ENCODE peak calls at places on chromosomes 12 and 14, in nine cellular contexts. F, A, P, L, N, M, W, G and D are unnamed samples.

GRCh38 chr12:12723147-12723680 is 6.0 kb downstream of the CDKN1B start:
- DNase-seq in F (no peak), A (no peak), P (no peak), L (no peak), N (no peak), M (peak), W (no peak), G (no peak), D (no peak)

GRCh38 chr12:130128764-130129735 is 33.2 kb upstream of the FZD10 start:
- DNase-seq in F (no peak), A (no peak), P (no peak), L (no peak), N (no peak), M (no peak), W (no peak), G (no peak), D (no peak)

GRCh38 chr12:76375470-76375869 is 27.3 kb upstream of the BBS10 start:
- DNase-seq in F (no peak), A (no peak), P (no peak), L (no peak), N (no peak), M (no peak), W (no peak), G (no peak), D (no peak)

GRCh38 chr14:103260629-103261124 is 73.4 kb upstream of the EIF5 start:
- DNase-seq in F (peak), A (no peak), P (no peak), L (peak), N (no peak), M (no peak), W (peak), G (no peak), D (no peak)

GRCh38 chr12:53279888-53280498 is 11.9 kb downstream of the ESPL1 start:
- DNase-seq in F (no peak), A (no peak), P (no peak), L (no peak), N (no peak), M (no peak), W (no peak), G (no peak), D (no peak)

GRCh38 chr12:74689929-74690328 is 152.3 kb downstream of the ATXN7L3B start:
- DNase-seq in F (no peak), A (no peak), P (no peak), L (no peak), N (no peak), M (no peak), W (no peak), G (no peak), D (no peak)

GRCh38 chr12:89244536-89244935 is 107.8 kb downstream of the DUSP6 start:
- DNase-seq in F (no peak), A (no peak), P (no peak), L (no peak), N (no peak), M (peak), W (no peak), G (no peak), D (no peak)

GRCh38 chr14:103104654-103105511 is 10.4 kb downstream of the EXOC3L4 start:
- DNase-seq in F (peak), A (no peak), P (no peak), L (peak), N (peak), M (peak), W (peak), G (peak), D (no peak)

GRCh38 chr12:44876554-44877275 is 600 bp upstream of the NELL2 start:
- DNase-seq in F (peak), A (no peak), P (no peak), L (no peak), N (peak), M (peak), W (peak), G (peak), D (no peak)

GRCh38 chr12:111757361-111758119 is 9.2 kb upstream of the ALDH2 start:
- DNase-seq in F (peak), A (no peak), P (peak), L (peak), N (peak), M (no peak), W (no peak), G (no peak), D (no peak)

GRCh38 chr12:82781288-82782078 is 94.8 kb downstream of the TMTC2 start:
- DNase-seq in F (no peak), A (no peak), P (no peak), L (no peak), N (no peak), M (no peak), W (no peak), G (no peak), D (no peak)

GRCh38 chr14:99548285-99548684 is 55.7 kb downstream of the CCDC85C start:
- DNase-seq in F (no peak), A (no peak), P (no peak), L (no peak), N (no peak), M (no peak), W (no peak), G (no peak), D (no peak)

GRCh38 chr12:89351489-89352241 is 636 bp downstream of the DUSP6 start:
- DNase-seq in F (peak), A (no peak), P (no peak), L (peak), N (peak), M (peak), W (peak), G (peak), D (no peak)

GRCh38 chr14:76516884-76517283 is 140.9 kb downstream of the ESRRB start:
- DNase-seq in F (no peak), A (no peak), P (peak), L (no peak), N (no peak), M (no peak), W (no peak), G (no peak), D (no peak)

GRCh38 chr12:1806301-1807106 is 13.9 kb upstream of the LRTM2 start:
- DNase-seq in F (peak), A (no peak), P (no peak), L (no peak), N (peak), M (no peak), W (no peak), G (no peak), D (no peak)

GRCh38 chr14:105187935-105188524 is 6.9 kb upstream of the NUDT14 start:
- DNase-seq in F (no peak), A (no peak), P (no peak), L (no peak), N (no peak), M (no peak), W (no peak), G (no peak), D (no peak)

GRCh38 chr12:70482764-70483163 is 116.7 kb downstream of the KCNMB4 start:
- DNase-seq in F (no peak), A (no peak), P (no peak), L (no peak), N (no peak), M (no peak), W (no peak), G (no peak), D (no peak)

GRCh38 chr14:104432611-104433231 is 146.8 kb upstream of the C14orf180 start:
- DNase-seq in F (no peak), A (no peak), P (no peak), L (no peak), N (peak), M (no peak), W (no peak), G (no peak), D (no peak)

GRCh38 chr12:12365442-12365802 is 8.5 kb downstream of the BORCS5 start:
- DNase-seq in F (no peak), A (no peak), P (no peak), L (no peak), N (no peak), M (no peak), W (no peak), G (no peak), D (no peak)

GRCh38 chr14:69853774-69854173 is 25.4 kb upstream of the SMOC1 start:
- DNase-seq in F (no peak), A (no peak), P (no peak), L (no peak), N (no peak), M (no peak), W (no peak), G (no peak), D (no peak)

GRCh38 chr12:102501773-102502172 is 21.4 kb upstream of the IGF1 start:
- DNase-seq in F (no peak), A (no peak), P (peak), L (no peak), N (no peak), M (no peak), W (no peak), G (no peak), D (no peak)

GRCh38 chr14:102131741-102132140 is 8.0 kb upstream of the WDR20 start:
- DNase-seq in F (no peak), A (no peak), P (no peak), L (no peak), N (no peak), M (no peak), W (no peak), G (no peak), D (no peak)

GRCh38 chr14:71574976-71575375 is 357.3 kb upstream of the RGS6 start:
- DNase-seq in F (no peak), A (peak), P (no peak), L (no peak), N (no peak), M (no peak), W (no peak), G (no peak), D (no peak)

GRCh38 chr12:124520896-124521295 is 46.5 kb downstream of the NCOR2 start:
- DNase-seq in F (no peak), A (no peak), P (no peak), L (no peak), N (no peak), M (no peak), W (no peak), G (no peak), D (no peak)

GRCh38 chr14:68978550-68978911 is 571 bp downstream of the ACTN1 start:
- DNase-seq in F (peak), A (no peak), P (no peak), L (peak), N (peak), M (no peak), W (peak), G (peak), D (no peak)

GRCh38 chr12:114580306-114580705 is 103.7 kb downstream of the TBX3 start:
- DNase-seq in F (no peak), A (no peak), P (no peak), L (no peak), N (no peak), M (no peak), W (no peak), G (no peak), D (no peak)

GRCh38 chr12:93202688-93203087 is 175.0 kb upstream of the NUDT4 start:
- DNase-seq in F (no peak), A (no peak), P (no peak), L (no peak), N (no peak), M (no peak), W (no peak), G (no peak), D (no peak)

GRCh38 chr14:64682173-64682710 is 22.0 kb upstream of the PLEKHG3 start:
- DNase-seq in F (no peak), A (peak), P (no peak), L (peak), N (peak), M (no peak), W (peak), G (no peak), D (no peak)

GRCh38 chr12:127660961-127661360 is 606.0 kb upstream of the TMEM132C start:
- DNase-seq in F (no peak), A (no peak), P (no peak), L (no peak), N (no peak), M (no peak), W (no peak), G (no peak), D (no peak)

GRCh38 chr14:75960219-75960618 is 21.6 kb downstream of the TGFB3 start:
- DNase-seq in F (no peak), A (no peak), P (no peak), L (no peak), N (no peak), M (no peak), W (no peak), G (no peak), D (peak)

GRCh38 chr12:76898472-76898871 is 19.7 kb upstream of the CSRP2 start:
- DNase-seq in F (no peak), A (no peak), P (no peak), L (no peak), N (no peak), M (no peak), W (no peak), G (no peak), D (no peak)

GRCh38 chr12:80946591-80946990 is 8.9 kb upstream of the LIN7A start:
- DNase-seq in F (no peak), A (no peak), P (no peak), L (no peak), N (no peak), M (no peak), W (no peak), G (no peak), D (no peak)

GRCh38 chr12:96882862-96883261 is 24.2 kb upstream of the NEDD1 start:
- DNase-seq in F (no peak), A (no peak), P (no peak), L (no peak), N (no peak), M (no peak), W (no peak), G (no peak), D (no peak)

GRCh38 chr12:12922978-12923377 is 29.0 kb downstream of the GPRC5D start:
- DNase-seq in F (no peak), A (no peak), P (no peak), L (no peak), N (no peak), M (no peak), W (no peak), G (no peak), D (no peak)

GRCh38 chr12:65875635-65876034 is 51.4 kb downstream of the HMGA2 start:
- DNase-seq in F (no peak), A (no peak), P (no peak), L (no peak), N (no peak), M (peak), W (no peak), G (no peak), D (no peak)

GRCh38 chr12:105906545-105906944 is 232.2 kb downstream of the NUAK1 start:
- DNase-seq in F (no peak), A (no peak), P (no peak), L (no peak), N (no peak), M (no peak), W (no peak), G (no peak), D (no peak)

GRCh38 chr14:74242055-74243042 is 3.1 kb downstream of the VSX2 start:
- DNase-seq in F (no peak), A (no peak), P (no peak), L (no peak), N (no peak), M (no peak), W (no peak), G (no peak), D (no peak)

GRCh38 chr14:74238974-74239847 is at the start of gene VSX2:
- DNase-seq in F (no peak), A (no peak), P (no peak), L (no peak), N (no peak), M (no peak), W (no peak), G (no peak), D (no peak)

GRCh38 chr14:74241611-74242005 is 2.4 kb downstream of the VSX2 start:
- DNase-seq in F (no peak), A (no peak), P (no peak), L (no peak), N (no peak), M (no peak), W (no peak), G (no peak), D (no peak)

GRCh38 chr14:74240794-74241610 is 1.8 kb downstream of the VSX2 start:
- DNase-seq in F (no peak), A (no peak), P (no peak), L (no peak), N (peak), M (no peak), W (no peak), G (peak), D (no peak)

DNA sequence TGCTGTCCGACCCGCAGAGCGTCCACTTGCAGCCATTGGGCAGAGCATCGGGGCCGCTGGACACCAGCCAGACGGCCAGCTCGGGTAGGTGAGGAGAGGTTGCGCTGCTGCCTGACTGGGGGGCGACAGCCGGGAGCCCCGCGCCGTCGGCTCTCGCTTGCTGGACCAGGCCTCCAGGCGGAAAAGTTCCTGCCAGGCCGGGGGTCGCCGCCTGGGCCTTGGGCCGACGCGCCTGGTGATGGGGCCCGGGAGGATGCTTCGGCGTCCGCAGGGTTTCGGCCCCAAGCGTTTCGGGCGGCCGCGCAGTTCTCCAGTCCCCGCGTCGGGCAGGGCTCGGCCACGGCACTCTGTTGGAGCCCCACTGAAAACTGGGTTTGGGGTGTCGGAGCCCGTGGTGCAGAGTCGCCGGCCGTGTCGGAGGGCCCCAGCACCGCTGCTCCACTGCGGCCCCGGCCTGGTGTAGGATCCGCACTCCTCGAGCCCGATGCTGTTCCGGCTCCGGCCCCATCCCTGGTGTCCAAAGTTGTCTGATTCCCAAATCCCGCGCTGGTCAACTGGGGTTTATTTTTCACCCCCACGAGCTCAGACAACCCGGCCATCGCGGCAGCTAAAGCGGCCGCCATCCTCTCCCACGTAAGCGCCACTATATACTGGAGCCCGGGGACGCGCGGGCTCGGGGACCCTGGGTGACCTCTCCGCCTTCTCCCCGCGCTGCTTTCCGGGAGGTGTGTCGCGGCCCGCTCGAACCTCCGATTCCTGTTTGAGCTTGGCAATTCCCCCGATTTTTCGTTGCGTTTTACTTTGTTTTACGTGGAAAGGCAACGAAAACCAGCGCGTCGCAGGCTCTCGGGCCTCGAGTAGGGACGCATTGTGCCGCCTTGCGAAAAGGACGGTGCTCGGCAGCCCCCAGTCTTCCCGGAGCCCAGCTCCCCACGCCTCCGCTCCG is 872 bp downstream of the VSX2 start:
- DNase-seq in F (no peak), A (no peak), P (no peak), L (no peak), N (no peak), M (no peak), W (no peak), G (no peak), D (no peak)
- H3K4me3 ChIP-seq in F (peak), A (no peak), P (no peak), L (peak), N (no peak), M (no peak), W (peak), G (peak), D (no peak)

GRCh38 chr12:48880647-48881046 is 15.0 kb upstream of the RND1 start:
- DNase-seq in F (no peak), A (no peak), P (no peak), L (no peak), N (no peak), M (no peak), W (no peak), G (no peak), D (no peak)

GRCh38 chr12:48882325-48882687 is 16.6 kb upstream of the RND1 start:
- DNase-seq in F (peak), A (no peak), P (no peak), L (peak), N (no peak), M (no peak), W (no peak), G (no peak), D (no peak)

GRCh38 chr12:48882972-48883304 is 17.3 kb upstream of the RND1 start:
- DNase-seq in F (no peak), A (no peak), P (no peak), L (no peak), N (no peak), M (no peak), W (no peak), G (no peak), D (no peak)

GRCh38 chr12:48883305-48884171 is 17.9 kb upstream of the RND1 start:
- DNase-seq in F (peak), A (no peak), P (no peak), L (no peak), N (peak), M (no peak), W (no peak), G (no peak), D (no peak)

GRCh38 chr12:48881652-48882324 is 16.1 kb upstream of the RND1 start:
- DNase-seq in F (no peak), A (no peak), P (no peak), L (no peak), N (no peak), M (no peak), W (no peak), G (no peak), D (no peak)
- H3K4me3 ChIP-seq in F (no peak), A (peak), P (no peak), L (peak), N (no peak), M (no peak), W (peak), G (no peak), D (no peak)

GRCh38 chr12:132492522-132492921 is 2.6 kb downstream of the FBRSL1 start:
- DNase-seq in F (no peak), A (no peak), P (no peak), L (no peak), N (no peak), M (no peak), W (no peak), G (no peak), D (peak)
- H3K4me3 ChIP-seq in F (peak), A (no peak), P (no peak), L (peak), N (no peak), M (no peak), W (peak), G (peak), D (peak)

GRCh38 chr14:29789475-29789874 is 138.2 kb downstream of the PRKD1 start:
- DNase-seq in F (no peak), A (no peak), P (no peak), L (no peak), N (no peak), M (no peak), W (no peak), G (no peak), D (no peak)
- H3K4me3 ChIP-seq in F (no peak), A (no peak), P (no peak), L (no peak), N (no peak), M (no peak), W (no peak), G (no peak), D (no peak)

GRCh38 chr14:89206426-89206825 is 210.6 kb downstream of the FOXN3 start:
- DNase-seq in F (no peak), A (no peak), P (no peak), L (no peak), N (no peak), M (no peak), W (no peak), G (no peak), D (no peak)
- H3K4me3 ChIP-seq in F (no peak), A (no peak), P (no peak), L (no peak), N (no peak), M (no peak), W (no peak), G (no peak), D (no peak)

DNA sequence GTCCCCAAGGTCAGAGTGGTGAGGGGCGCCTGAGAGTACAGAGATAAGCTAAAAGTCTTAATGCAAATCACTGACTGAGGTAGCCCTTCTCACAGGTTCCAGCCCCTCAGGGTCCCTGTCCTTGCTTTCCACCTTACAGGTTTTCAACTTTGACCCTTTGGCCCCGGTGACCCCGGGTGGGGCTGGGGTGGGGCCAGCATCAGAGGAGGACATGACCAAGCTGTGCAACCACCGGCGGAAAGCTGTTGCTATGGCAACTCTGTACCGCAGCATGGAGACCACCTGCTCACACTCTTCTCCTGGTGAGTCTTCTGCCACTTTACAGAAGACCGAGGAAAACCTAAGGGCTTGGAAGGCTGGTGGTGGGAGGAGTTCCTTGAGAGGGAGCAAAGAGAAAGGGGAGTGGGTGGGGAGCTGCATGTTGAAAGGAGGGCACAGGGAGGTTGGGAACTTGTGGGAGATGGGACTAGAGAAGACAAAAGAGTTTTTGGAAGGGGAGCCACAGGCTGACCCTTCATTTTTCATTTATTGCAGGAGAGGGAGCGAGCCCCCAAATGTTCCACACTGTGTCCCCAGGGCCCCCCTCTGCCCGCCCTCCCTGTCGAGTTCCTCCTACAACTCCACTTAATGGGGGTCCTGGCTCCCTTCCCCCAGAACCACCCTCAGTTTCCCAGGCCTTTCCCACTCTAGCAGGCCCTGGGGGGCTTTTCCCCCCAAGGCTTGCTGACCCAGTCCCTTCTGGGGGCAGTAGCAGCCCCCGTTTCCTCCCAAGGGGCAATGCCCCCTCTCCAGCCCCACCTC is 2.4 kb downstream of the MBD6 start:
- DNase-seq in F (no peak), A (no peak), P (no peak), L (no peak), N (no peak), M (peak), W (no peak), G (no peak), D (no peak)
- H3K4me3 ChIP-seq in F (no peak), A (no peak), P (no peak), L (no peak), N (no peak), M (no peak), W (peak), G (no peak), D (no peak)